ENCODE peak calls at places on chromosomes 12 and 14, in five cellular contexts. One of them, this sample, is unnamed.

GRCh38 chr14:23572841-23573240 is 5.2 kb upstream of the AP1G2 start:
- DNase-seq in mesenchymal stem cell: no peak
- DNase-seq in H1: no peak
- DNase-seq in mesendoderm: no peak
- DNase-seq in IMR-90: no peak
- DNase-seq in this sample: no peak

GRCh38 chr12:63400746-63401145 is 249.7 kb upstream of the AVPR1A start:
- DNase-seq in IMR-90: peak
- DNase-seq in H1: no peak
- DNase-seq in mesendoderm: no peak
- DNase-seq in mesenchymal stem cell: no peak
- DNase-seq in this sample: no peak

GRCh38 chr12:2879853-2880252 is 2.8 kb downstream of the RHNO1 start:
- DNase-seq in H1: no peak
- DNase-seq in mesendoderm: no peak
- DNase-seq in IMR-90: no peak
- DNase-seq in mesenchymal stem cell: no peak
- DNase-seq in this sample: no peak

GRCh38 chr12:65616022-65616421 is 208.3 kb upstream of the HMGA2 start:
- DNase-seq in IMR-90: no peak
- DNase-seq in mesendoderm: no peak
- DNase-seq in mesenchymal stem cell: no peak
- DNase-seq in H1: no peak
- DNase-seq in this sample: no peak

GRCh38 chr12:127245437-127245836 is 1021.5 kb upstream of the TMEM132C start:
- DNase-seq in H1: no peak
- DNase-seq in IMR-90: peak
- DNase-seq in mesenchymal stem cell: no peak
- DNase-seq in mesendoderm: no peak
- DNase-seq in this sample: no peak

GRCh38 chr12:11673666-11674464 is 24.4 kb downstream of the ETV6 start:
- DNase-seq in mesendoderm: no peak
- DNase-seq in IMR-90: peak
- DNase-seq in mesenchymal stem cell: no peak
- DNase-seq in H1: no peak
- DNase-seq in this sample: no peak

GRCh38 chr12:51813931-51814310 is 34.6 kb downstream of the FIGNL2 start:
- DNase-seq in IMR-90: no peak
- DNase-seq in mesendoderm: no peak
- DNase-seq in H1: no peak
- DNase-seq in mesenchymal stem cell: no peak
- DNase-seq in this sample: no peak

GRCh38 chr12:11321980-11322379 is 11.7 kb upstream of the PRB4 start:
- DNase-seq in mesenchymal stem cell: no peak
- DNase-seq in mesendoderm: no peak
- DNase-seq in H1: no peak
- DNase-seq in IMR-90: no peak
- DNase-seq in this sample: no peak

GRCh38 chr14:102849522-102850379 is 72.5 kb downstream of the TRAF3 start:
- DNase-seq in mesenchymal stem cell: peak
- DNase-seq in IMR-90: peak
- DNase-seq in H1: no peak
- DNase-seq in mesendoderm: no peak
- DNase-seq in this sample: no peak

GRCh38 chr12:111453071-111453989 is 47.6 kb downstream of the SH2B3 start:
- DNase-seq in mesenchymal stem cell: no peak
- DNase-seq in mesendoderm: no peak
- DNase-seq in H1: no peak
- DNase-seq in IMR-90: no peak
- DNase-seq in this sample: no peak

GRCh38 chr14:100895411-100895810 is 8.1 kb downstream of the RTL1 start:
- DNase-seq in H1: no peak
- DNase-seq in IMR-90: no peak
- DNase-seq in mesendoderm: no peak
- DNase-seq in mesenchymal stem cell: no peak
- DNase-seq in this sample: no peak

GRCh38 chr14:62077676-62078261 is 315.5 kb downstream of the SNAPC1 start:
- DNase-seq in IMR-90: no peak
- DNase-seq in mesendoderm: no peak
- DNase-seq in H1: no peak
- DNase-seq in mesenchymal stem cell: no peak
- DNase-seq in this sample: no peak

GRCh38 chr12:107440596-107440995 is 245.0 kb upstream of the PWP1 start:
- DNase-seq in mesenchymal stem cell: no peak
- DNase-seq in IMR-90: no peak
- DNase-seq in mesendoderm: no peak
- DNase-seq in H1: no peak
- DNase-seq in this sample: no peak

GRCh38 chr12:74317741-74318140 is 219.9 kb upstream of the ATXN7L3B start:
- DNase-seq in IMR-90: no peak
- DNase-seq in mesendoderm: no peak
- DNase-seq in H1: no peak
- DNase-seq in mesenchymal stem cell: no peak
- DNase-seq in this sample: no peak

GRCh38 chr12:106093246-106093645 is 45.5 kb downstream of the NUAK1 start:
- DNase-seq in H1: no peak
- DNase-seq in mesenchymal stem cell: peak
- DNase-seq in IMR-90: no peak
- DNase-seq in mesendoderm: no peak
- DNase-seq in this sample: no peak

GRCh38 chr14:22448905-22449611 is 140.0 kb downstream of the DAD1 start:
- DNase-seq in H1: no peak
- DNase-seq in mesenchymal stem cell: peak
- DNase-seq in mesendoderm: no peak
- DNase-seq in IMR-90: peak
- DNase-seq in this sample: no peak

GRCh38 chr12:123858176-123858575 is 96.1 kb downstream of the DNAH10 start:
- DNase-seq in H1: no peak
- DNase-seq in IMR-90: no peak
- DNase-seq in mesenchymal stem cell: no peak
- DNase-seq in mesendoderm: no peak
- DNase-seq in this sample: no peak

GRCh38 chr14:37114039-37114438 is 58.4 kb downstream of the SLC25A21 start:
- DNase-seq in mesendoderm: no peak
- DNase-seq in H1: no peak
- DNase-seq in mesenchymal stem cell: no peak
- DNase-seq in IMR-90: no peak
- DNase-seq in this sample: no peak

GRCh38 chr12:65937181-65937641 is 112.9 kb downstream of the HMGA2 start:
- DNase-seq in IMR-90: peak
- DNase-seq in H1: no peak
- DNase-seq in mesenchymal stem cell: peak
- DNase-seq in mesendoderm: no peak
- DNase-seq in this sample: no peak

GRCh38 chr12:49706351-49707126 is 666 bp downstream of the FMNL3 start:
- DNase-seq in H1: no peak
- DNase-seq in mesenchymal stem cell: peak
- DNase-seq in mesendoderm: peak
- DNase-seq in IMR-90: peak
- DNase-seq in this sample: no peak

GRCh38 chr14:69554500-69554899 is 20.2 kb downstream of the CCDC177 start:
- DNase-seq in IMR-90: no peak
- DNase-seq in mesendoderm: no peak
- DNase-seq in mesenchymal stem cell: no peak
- DNase-seq in H1: no peak
- DNase-seq in this sample: no peak

GRCh38 chr12:75959060-75959459 is 72.5 kb downstream of the PHLDA1 start:
- DNase-seq in mesenchymal stem cell: no peak
- DNase-seq in IMR-90: no peak
- DNase-seq in H1: no peak
- DNase-seq in mesendoderm: peak
- DNase-seq in this sample: no peak
- H2BK5ac ChIP-seq in mesenchymal stem cell: no peak
- H2BK5ac ChIP-seq in IMR-90: no peak
- H2BK5ac ChIP-seq in H1: peak
- H2BK5ac ChIP-seq in mesendoderm: no peak
- H2BK5ac ChIP-seq in this sample: no peak

GRCh38 chr14:99574099-99574880 is 29.7 kb downstream of the CCDC85C start:
- DNase-seq in mesendoderm: peak
- DNase-seq in IMR-90: peak
- DNase-seq in H1: peak
- DNase-seq in mesenchymal stem cell: peak
- DNase-seq in this sample: peak
- H2BK5ac ChIP-seq in mesendoderm: peak
- H2BK5ac ChIP-seq in IMR-90: peak
- H2BK5ac ChIP-seq in H1: peak
- H2BK5ac ChIP-seq in mesenchymal stem cell: no peak
- H2BK5ac ChIP-seq in this sample: no peak

GRCh38 chr12:40034156-40034555 is 71.7 kb downstream of the SLC2A13 start:
- DNase-seq in H1: no peak
- DNase-seq in mesenchymal stem cell: no peak
- DNase-seq in mesendoderm: no peak
- DNase-seq in IMR-90: no peak
- DNase-seq in this sample: no peak

GRCh38 chr12:40031965-40032364 is 73.9 kb downstream of the SLC2A13 start:
- DNase-seq in H1: no peak
- DNase-seq in mesendoderm: no peak
- DNase-seq in IMR-90: no peak
- DNase-seq in mesenchymal stem cell: no peak
- DNase-seq in this sample: no peak

GRCh38 chr12:40033260-40033649 is 72.6 kb downstream of the SLC2A13 start:
- DNase-seq in mesenchymal stem cell: no peak
- DNase-seq in IMR-90: no peak
- DNase-seq in mesendoderm: no peak
- DNase-seq in H1: no peak
- DNase-seq in this sample: no peak

GRCh38 chr12:40032433-40033259 is 73.2 kb downstream of the SLC2A13 start:
- DNase-seq in mesenchymal stem cell: no peak
- DNase-seq in mesendoderm: peak
- DNase-seq in H1: no peak
- DNase-seq in IMR-90: no peak
- DNase-seq in this sample: no peak

GRCh38 chr12:40034712-40035111 is 71.2 kb downstream of the SLC2A13 start:
- DNase-seq in H1: no peak
- DNase-seq in mesendoderm: peak
- DNase-seq in mesenchymal stem cell: no peak
- DNase-seq in IMR-90: peak
- DNase-seq in this sample: no peak
- H2BK5ac ChIP-seq in H1: no peak
- H2BK5ac ChIP-seq in mesendoderm: no peak
- H2BK5ac ChIP-seq in mesenchymal stem cell: no peak
- H2BK5ac ChIP-seq in IMR-90: no peak
- H2BK5ac ChIP-seq in this sample: no peak

DNA sequence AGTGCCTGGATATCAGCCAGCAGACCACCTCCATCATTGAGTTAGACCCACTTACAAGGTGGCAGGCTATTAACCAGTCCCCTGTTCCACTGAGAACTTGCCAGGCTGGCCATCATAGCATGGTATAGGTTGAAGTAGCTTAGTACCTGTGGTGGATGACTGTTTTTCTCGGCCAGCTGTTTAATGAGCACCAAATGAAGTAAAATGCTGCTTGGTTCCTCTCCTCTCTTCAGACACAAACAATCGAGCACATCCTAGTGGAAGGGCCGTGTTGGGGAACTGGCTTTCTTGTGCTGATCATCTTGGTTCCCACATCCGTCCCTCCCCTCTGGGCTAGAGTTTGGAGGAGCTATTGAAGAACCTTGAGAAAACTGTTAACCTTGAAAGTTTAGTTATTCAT is 486.2 kb downstream of the RAD51B start:
- DNase-seq in mesendoderm: no peak
- DNase-seq in IMR-90: no peak
- DNase-seq in H1: no peak
- DNase-seq in mesenchymal stem cell: no peak
- DNase-seq in this sample: no peak
- H2BK5ac ChIP-seq in mesendoderm: no peak
- H2BK5ac ChIP-seq in IMR-90: no peak
- H2BK5ac ChIP-seq in H1: no peak
- H2BK5ac ChIP-seq in mesenchymal stem cell: no peak
- H2BK5ac ChIP-seq in this sample: no peak

DNA sequence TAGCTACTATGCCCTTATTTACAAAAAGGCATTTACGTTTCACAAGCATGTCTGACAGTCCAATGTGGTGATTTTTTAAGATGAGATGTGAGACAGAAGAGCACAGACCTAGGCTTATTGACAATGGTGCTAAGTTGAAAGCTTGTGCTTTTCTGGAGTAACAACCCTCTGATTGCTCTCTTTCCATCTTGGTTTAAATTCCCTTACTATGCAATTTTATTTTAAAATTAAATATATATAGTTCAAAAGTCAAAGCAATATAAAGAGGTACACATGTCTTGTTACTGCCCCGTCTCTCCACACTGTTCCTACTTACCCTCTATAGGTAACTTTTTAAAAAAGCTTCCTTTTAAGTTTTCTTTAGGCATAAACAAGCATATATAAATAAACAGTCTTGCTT is 39.4 kb upstream of the BBS10 start:
- DNase-seq in H1: no peak
- DNase-seq in IMR-90: no peak
- DNase-seq in mesenchymal stem cell: no peak
- DNase-seq in mesendoderm: no peak
- DNase-seq in this sample: no peak
- H2BK5ac ChIP-seq in H1: no peak
- H2BK5ac ChIP-seq in IMR-90: no peak
- H2BK5ac ChIP-seq in mesenchymal stem cell: no peak
- H2BK5ac ChIP-seq in mesendoderm: no peak
- H2BK5ac ChIP-seq in this sample: no peak

This sample was measured in neuronal stem cell.